ENCODE peak calls at places on chromosomes 16 and 17, in eight cellular contexts. X, G, K, S, L, T, Y and U are unnamed samples.

GRCh38 chr16:87895641-87896141 is 26.4 kb upstream of the SLC7A5 start:
- DNase-seq in X (peak; percentile 80), G (no peak), K (no peak), S (no peak), L (no peak), T (no peak), Y (no peak), U (no peak)

GRCh38 chr17:39635614-39636176 is 1.2 kb upstream of the STARD3 start:
- DNase-seq in X (no peak), G (no peak), K (no peak), S (no peak), L (no peak), T (no peak), Y (no peak), U (no peak)

GRCh38 chr16:10113248-10113647 is 69.0 kb downstream of the GRIN2A start:
- DNase-seq in X (no peak), G (no peak), K (no peak), S (no peak), L (no peak), T (no peak), Y (no peak), U (no peak)

GRCh38 chr16:47492428-47493357 is 31.6 kb downstream of the PHKB start:
- DNase-seq in X (peak; percentile 1), G (peak; percentile 82), K (no peak), S (peak; percentile 86), L (peak; percentile 54), T (peak; percentile 86), Y (no peak), U (peak; percentile 59)

GRCh38 chr17:65523853-65524664 is 37.4 kb downstream of the AXIN2 start:
- DNase-seq in X (no peak), G (no peak), K (no peak), S (no peak), L (no peak), T (peak; percentile 31), Y (no peak), U (peak; percentile 45)

GRCh38 chr16:27318399-27319256 is 4.9 kb downstream of the IL4R start:
- DNase-seq in X (no peak), G (peak; percentile 47), K (no peak), S (no peak), L (peak; percentile 50), T (peak; percentile 76), Y (peak; percentile 100), U (no peak)

GRCh38 chr17:40086150-40087044 is 14.0 kb downstream of the NR1D1 start:
- DNase-seq in X (no peak), G (no peak), K (no peak), S (no peak), L (no peak), T (no peak), Y (no peak), U (no peak)

GRCh38 chr17:35740997-35741931 is 9.8 kb downstream of the RASL10B start:
- DNase-seq in X (no peak), G (no peak), K (no peak), S (no peak), L (no peak), T (no peak), Y (no peak), U (no peak)

GRCh38 chr17:29918922-29919856 is 10.8 kb downstream of the SSH2 start:
- DNase-seq in X (no peak), G (no peak), K (no peak), S (no peak), L (no peak), T (no peak), Y (peak; percentile 81), U (peak; percentile 51)

GRCh38 chr16:16019488-16019887 is 70.1 kb downstream of the ABCC1 start:
- DNase-seq in X (peak; percentile 57), G (no peak), K (no peak), S (no peak), L (no peak), T (peak; percentile 78), Y (peak; percentile 62), U (peak; percentile 67)

GRCh38 chr16:53523126-53523804 is 20.3 kb upstream of the AKTIP start:
- DNase-seq in X (no peak), G (no peak), K (no peak), S (no peak), L (no peak), T (no peak), Y (no peak), U (no peak)

GRCh38 chr16:53517851-53518250 is 14.8 kb upstream of the AKTIP start:
- DNase-seq in X (no peak), G (no peak), K (no peak), S (no peak), L (no peak), T (no peak), Y (no peak), U (no peak)

GRCh38 chr16:53518550-53519416 is 15.8 kb upstream of the AKTIP start:
- DNase-seq in X (peak; percentile 47), G (no peak), K (peak; percentile 69), S (peak; percentile 80), L (peak; percentile 62), T (peak; percentile 67), Y (no peak), U (peak; percentile 72)

GRCh38 chr16:53515811-53516210 is 12.8 kb upstream of the AKTIP start:
- DNase-seq in X (no peak), G (no peak), K (no peak), S (no peak), L (no peak), T (no peak), Y (no peak), U (no peak)

DNA sequence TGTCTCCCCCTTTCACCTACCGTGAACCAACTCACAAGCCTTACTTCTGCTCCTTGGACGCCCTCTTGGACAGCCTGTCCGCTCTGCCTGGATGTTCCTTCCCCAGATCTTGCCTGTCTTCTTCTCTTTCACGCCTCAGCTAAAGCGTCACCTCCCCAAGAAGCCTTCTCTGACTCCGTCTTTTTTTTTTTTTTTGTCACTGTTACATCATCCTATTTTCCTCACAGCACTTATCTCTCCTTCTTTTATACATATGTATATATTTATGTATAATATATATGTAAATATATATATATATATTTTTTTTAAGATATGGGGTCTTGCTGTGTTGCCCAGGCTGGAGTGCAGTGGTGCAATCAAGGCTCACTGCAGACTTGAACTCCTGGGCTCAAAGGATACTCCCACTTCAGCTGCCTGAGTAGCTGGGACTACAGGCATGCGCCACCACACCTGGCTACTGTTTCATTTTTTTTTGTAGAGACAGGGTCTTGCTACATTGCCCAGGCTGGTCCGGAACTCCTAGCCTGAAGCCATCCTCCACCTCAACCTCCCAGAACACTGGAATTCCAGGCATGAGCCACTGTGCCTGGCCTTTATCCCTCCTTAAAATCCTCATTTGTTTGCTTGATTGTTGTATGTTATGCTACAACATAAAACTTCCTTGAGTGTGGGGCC is 16.5 kb upstream of the AKTIP start:
- DNase-seq in X (no peak), G (no peak), K (no peak), S (no peak), L (no peak), T (no peak), Y (no peak), U (no peak)
- H3K4me3 ChIP-seq in X (no peak overlapping the region), G (no peak overlapping the region), K (no peak overlapping the region), S (no peak overlapping the region), L (no peak overlapping the region), T (no peak overlapping the region), Y (no peak overlapping the region), U (no peak overlapping the region)

GRCh38 chr17:68863091-68863652 is 92.0 kb downstream of the ABCA8 start:
- DNase-seq in X (no peak), G (no peak), K (no peak), S (no peak), L (no peak), T (no peak), Y (no peak), U (no peak)
- TF ChIP-seq CTCF in X (no peak), G (no peak), K (no peak), S (no peak), L (no peak), T (no peak), Y (no peak), U (no peak)

DNA sequence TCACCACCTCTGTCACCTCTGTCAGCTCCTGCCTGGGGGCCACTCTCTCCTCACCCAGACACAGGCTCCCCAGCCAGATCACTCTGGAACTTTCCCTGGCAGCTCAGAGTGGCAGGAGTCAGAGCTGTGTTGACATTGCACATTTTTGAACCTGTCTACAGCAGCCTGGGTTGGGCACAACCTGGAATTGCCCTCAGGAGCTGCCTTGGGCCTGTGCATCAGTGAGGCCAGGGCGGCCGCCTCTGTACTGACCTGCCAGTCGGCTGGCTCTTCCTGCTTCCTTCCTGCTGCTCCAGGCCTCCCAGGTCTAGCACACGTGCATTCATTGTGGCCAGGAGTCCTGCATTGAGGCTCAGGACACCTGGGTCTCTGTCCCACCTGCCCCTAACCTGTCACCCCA is 14.2 kb upstream of the TMEM11 start:
- DNase-seq in X (no peak), G (no peak), K (no peak), S (no peak), L (no peak), T (no peak), Y (no peak), U (no peak)
- H3K4me3 ChIP-seq in X (no peak overlapping the region), G (no peak overlapping the region), K (no peak overlapping the region), S (no peak overlapping the region), L (no peak overlapping the region), T (no peak overlapping the region), Y (no peak overlapping the region), U (no peak overlapping the region)

GRCh38 chr16:104355-104754 is 26.3 kb downstream of the MPG start:
- DNase-seq in X (no peak), G (no peak), K (no peak), S (no peak), L (peak; percentile 76), T (no peak), Y (no peak), U (no peak)

GRCh38 chr16:104828-105374 is 26.9 kb downstream of the MPG start:
- DNase-seq in X (no peak), G (no peak), K (no peak), S (no peak), L (no peak), T (no peak), Y (no peak), U (no peak)

GRCh38 chr16:101586-101985 is 23.6 kb downstream of the MPG start:
- DNase-seq in X (no peak), G (no peak), K (no peak), S (no peak), L (no peak), T (no peak), Y (no peak), U (no peak)

GRCh38 chr16:100989-101388 is 23.0 kb downstream of the MPG start:
- DNase-seq in X (no peak), G (no peak), K (no peak), S (no peak), L (no peak), T (no peak), Y (no peak), U (no peak)

DNA sequence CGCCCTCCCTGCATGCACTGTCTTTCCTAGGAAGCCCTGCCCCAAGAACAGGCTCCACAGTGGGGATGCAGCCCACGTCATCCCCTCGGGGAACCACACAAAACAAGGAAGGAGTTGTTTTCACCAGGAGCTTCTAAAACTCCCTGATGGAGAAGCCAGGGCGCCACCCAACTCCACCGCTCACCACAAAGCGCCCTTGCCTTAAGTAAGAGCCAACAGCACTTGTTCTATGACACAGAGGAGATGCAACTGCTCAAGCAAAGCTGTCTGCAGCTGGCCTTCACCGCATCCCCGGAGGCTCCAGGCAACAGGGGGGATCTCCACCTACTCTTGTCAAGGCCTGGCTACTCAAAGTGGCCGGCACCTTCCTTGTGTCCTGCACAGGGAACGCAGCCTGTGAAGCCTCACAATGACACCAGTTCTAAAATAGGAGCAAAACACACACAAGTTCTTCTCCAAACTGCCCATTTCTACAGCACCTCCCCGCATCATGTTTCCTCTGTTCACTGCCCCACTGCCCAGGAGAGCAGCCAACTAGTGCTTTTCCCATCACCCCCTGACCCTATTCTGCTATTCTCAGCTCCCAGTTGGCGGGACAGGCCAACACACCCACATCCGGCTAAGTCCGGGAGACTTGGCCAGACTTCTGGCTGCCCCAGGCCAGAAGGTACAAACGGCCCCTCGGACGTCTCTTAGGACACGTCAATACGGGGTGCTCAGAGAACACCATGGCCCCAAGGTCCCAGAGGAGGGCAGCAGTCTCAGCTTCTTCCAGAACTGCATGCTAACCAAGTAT is 24.2 kb downstream of the MPG start:
- DNase-seq in X (no peak), G (peak; percentile 78), K (no peak), S (peak; percentile 82), L (peak; percentile 84), T (peak; percentile 92), Y (no peak), U (peak; percentile 69)
- TF ChIP-seq CTCF in X (no peak), G (no peak), K (no peak), S (no peak), L (no peak), T (no peak), Y (no peak), U (peak; percentile 17)